ENCODE peak calls at places on chromosomes 16 and 17, in four cellular contexts. One of them, this sample, is unnamed.
A peak's percentile ranks its signal among the peaks of the same experiment; 100 is the strongest.

GRCh38 chr16:2253293-2253692 is 1.9 kb upstream of the ECI1 start:
- DNase-seq in activated naive CD4-positive, alpha-beta T cell treated with Interleukin-2 at 50 U/mL for 16 hours: no peak
- DNase-seq in GM20000: no peak
- DNase-seq in RCC 7860: no peak
- DNase-seq in this sample: no peak

GRCh38 chr16:87216824-87217205 is 100.4 kb downstream of the C16orf95 start:
- DNase-seq in RCC 7860: no peak
- DNase-seq in activated naive CD4-positive, alpha-beta T cell treated with Interleukin-2 at 50 U/mL for 16 hours: no peak
- DNase-seq in GM20000: no peak
- DNase-seq in this sample: no peak

GRCh38 chr16:22192261-22193133 is 13.6 kb upstream of the EEF2K start:
- DNase-seq in activated naive CD4-positive, alpha-beta T cell treated with Interleukin-2 at 50 U/mL for 16 hours: peak; percentile 76
- DNase-seq in GM20000: peak; percentile 57
- DNase-seq in RCC 7860: peak; percentile 70
- DNase-seq in this sample: peak; percentile 68

GRCh38 chr16:71467810-71468209 is 5.8 kb upstream of the ZNF23 start:
- DNase-seq in GM20000: peak; percentile 42
- DNase-seq in RCC 7860: no peak
- DNase-seq in activated naive CD4-positive, alpha-beta T cell treated with Interleukin-2 at 50 U/mL for 16 hours: peak; percentile 24
- DNase-seq in this sample: peak; percentile 69

GRCh38 chr17:37368577-37368976 is 7.2 kb upstream of the C17orf78 start:
- DNase-seq in activated naive CD4-positive, alpha-beta T cell treated with Interleukin-2 at 50 U/mL for 16 hours: no peak
- DNase-seq in GM20000: no peak
- DNase-seq in RCC 7860: no peak
- DNase-seq in this sample: no peak

GRCh38 chr17:15363702-15364101 is 22.3 kb upstream of the TEKT3 start:
- DNase-seq in GM20000: no peak
- DNase-seq in activated naive CD4-positive, alpha-beta T cell treated with Interleukin-2 at 50 U/mL for 16 hours: no peak
- DNase-seq in RCC 7860: no peak
- DNase-seq in this sample: no peak

GRCh38 chr16:31131841-31132271 is 3.7 kb downstream of the PRSS8 start:
- DNase-seq in GM20000: no peak
- DNase-seq in RCC 7860: peak; percentile 10
- DNase-seq in activated naive CD4-positive, alpha-beta T cell treated with Interleukin-2 at 50 U/mL for 16 hours: no peak
- DNase-seq in this sample: no peak

GRCh38 chr16:11955713-11956123 is 9.3 kb upstream of the TNFRSF17 start:
- DNase-seq in GM20000: no peak
- DNase-seq in RCC 7860: peak; percentile 74
- DNase-seq in activated naive CD4-positive, alpha-beta T cell treated with Interleukin-2 at 50 U/mL for 16 hours: no peak
- DNase-seq in this sample: no peak

GRCh38 chr16:30775381-30776099 is 11.5 kb downstream of the ZNF629 start:
- DNase-seq in activated naive CD4-positive, alpha-beta T cell treated with Interleukin-2 at 50 U/mL for 16 hours: peak; percentile 65
- DNase-seq in RCC 7860: peak; percentile 60
- DNase-seq in GM20000: peak; percentile 87
- DNase-seq in this sample: peak; percentile 59

GRCh38 chr16:47965439-47965838 is 190.4 kb downstream of the ABCC12 start:
- DNase-seq in activated naive CD4-positive, alpha-beta T cell treated with Interleukin-2 at 50 U/mL for 16 hours: no peak
- DNase-seq in GM20000: no peak
- DNase-seq in RCC 7860: no peak
- DNase-seq in this sample: no peak

GRCh38 chr17:27657620-27658019 is 26.6 kb downstream of the LGALS9 start:
- DNase-seq in GM20000: no peak
- DNase-seq in RCC 7860: no peak
- DNase-seq in activated naive CD4-positive, alpha-beta T cell treated with Interleukin-2 at 50 U/mL for 16 hours: no peak
- DNase-seq in this sample: no peak

GRCh38 chr16:78177927-78178326 is 78.5 kb downstream of the WWOX start:
- DNase-seq in activated naive CD4-positive, alpha-beta T cell treated with Interleukin-2 at 50 U/mL for 16 hours: no peak
- DNase-seq in RCC 7860: no peak
- DNase-seq in GM20000: no peak
- DNase-seq in this sample: no peak

GRCh38 chr16:80681436-80681835 is 123.0 kb downstream of the CDYL2 start:
- DNase-seq in RCC 7860: no peak
- DNase-seq in GM20000: no peak
- DNase-seq in activated naive CD4-positive, alpha-beta T cell treated with Interleukin-2 at 50 U/mL for 16 hours: no peak
- DNase-seq in this sample: no peak

GRCh38 chr16:10412935-10413601 is 27.2 kb downstream of the ATF7IP2 start:
- DNase-seq in activated naive CD4-positive, alpha-beta T cell treated with Interleukin-2 at 50 U/mL for 16 hours: no peak
- DNase-seq in GM20000: no peak
- DNase-seq in RCC 7860: no peak
- DNase-seq in this sample: no peak

GRCh38 chr17:47987240-47987835 is 16.4 kb downstream of the CDK5RAP3 start:
- DNase-seq in GM20000: no peak
- DNase-seq in RCC 7860: no peak
- DNase-seq in activated naive CD4-positive, alpha-beta T cell treated with Interleukin-2 at 50 U/mL for 16 hours: no peak
- DNase-seq in this sample: no peak

GRCh38 chr17:61583242-61583641 is 7.8 kb downstream of the NACA2 start:
- DNase-seq in RCC 7860: peak; percentile 31
- DNase-seq in activated naive CD4-positive, alpha-beta T cell treated with Interleukin-2 at 50 U/mL for 16 hours: no peak
- DNase-seq in GM20000: peak; percentile 25
- DNase-seq in this sample: no peak

GRCh38 chr17:67289174-67289876 is 44.3 kb upstream of the HELZ start:
- DNase-seq in GM20000: no peak
- DNase-seq in activated naive CD4-positive, alpha-beta T cell treated with Interleukin-2 at 50 U/mL for 16 hours: no peak
- DNase-seq in RCC 7860: no peak
- DNase-seq in this sample: no peak

GRCh38 chr16:23869052-23869451 is 33.3 kb downstream of the PRKCB start:
- DNase-seq in activated naive CD4-positive, alpha-beta T cell treated with Interleukin-2 at 50 U/mL for 16 hours: peak; percentile 21
- DNase-seq in RCC 7860: no peak
- DNase-seq in GM20000: no peak
- DNase-seq in this sample: no peak

GRCh38 chr16:62036101-62036806 is at the start of gene CDH8:
- DNase-seq in activated naive CD4-positive, alpha-beta T cell treated with Interleukin-2 at 50 U/mL for 16 hours: no peak
- DNase-seq in GM20000: no peak
- DNase-seq in RCC 7860: no peak
- DNase-seq in this sample: no peak

GRCh38 chr16:47586121-47586520 is 125.0 kb downstream of the PHKB start:
- DNase-seq in GM20000: no peak
- DNase-seq in activated naive CD4-positive, alpha-beta T cell treated with Interleukin-2 at 50 U/mL for 16 hours: no peak
- DNase-seq in RCC 7860: no peak
- DNase-seq in this sample: no peak

GRCh38 chr17:16820979-16821543 is 131.0 kb downstream of the CCDC144A start:
- DNase-seq in activated naive CD4-positive, alpha-beta T cell treated with Interleukin-2 at 50 U/mL for 16 hours: no peak
- DNase-seq in GM20000: no peak
- DNase-seq in RCC 7860: no peak
- DNase-seq in this sample: no peak

This sample was measured in B cell.